ENCODE peak calls at places on chromosome 11, in seven cellular contexts. W is fibroblast of pulmonary artery, K is lower lobe of right lung, G is body of pancreas, D is fibroblast of mammary gland, T is cardiac muscle cell, O is cardiac fibroblast. H is an unnamed sample.

GRCh38 chr11:65718964-65719492 is 1.6 kb downstream of the RNASEH2C start:
- DNase-seq in W (peak; percentile 29), K (no peak), G (peak; percentile 78), D (peak; percentile 51), T (peak; percentile 42), O (peak; percentile 50), H (no peak)

GRCh38 chr11:130535530-130535929 is 87.1 kb downstream of the ADAMTS15 start:
- DNase-seq in W (no peak), K (no peak), G (no peak), D (no peak), T (no peak), O (no peak), H (no peak)

GRCh38 chr11:115930886-115931537 is 426.8 kb upstream of the CADM1 start:
- DNase-seq in W (no peak), K (no peak), G (peak; percentile 53), D (no peak), T (no peak), O (no peak), H (no peak)

GRCh38 chr11:103601230-103601846 is 435.1 kb upstream of the DDI1 start:
- DNase-seq in W (peak; percentile 85), K (no peak), G (peak; percentile 40), D (peak; percentile 79), T (peak; percentile 87), O (peak; percentile 83), H (no peak)

GRCh38 chr11:46006418-46007070 is 84.1 kb downstream of the LARGE2 start:
- DNase-seq in W (peak; percentile 87), K (no peak), G (peak; percentile 70), D (peak; percentile 83), T (peak; percentile 84), O (peak; percentile 84), H (peak; percentile 54)

GRCh38 chr11:112210890-112211289 is 15.3 kb upstream of the PTS start:
- DNase-seq in W (no peak), K (no peak), G (no peak), D (no peak), T (no peak), O (no peak), H (no peak)

GRCh38 chr11:68840661-68841653 is 759 bp downstream of the CPT1A start:
- DNase-seq in W (peak; percentile 56), K (peak; percentile 77), G (peak; percentile 75), D (peak; percentile 40), T (peak; percentile 66), O (peak; percentile 62), H (no peak)

GRCh38 chr11:68839953-68840641 is 1.6 kb downstream of the CPT1A start:
- DNase-seq in W (peak; percentile 34), K (no peak), G (peak; percentile 35), D (peak; percentile 28), T (peak; percentile 36), O (peak; percentile 37), H (no peak)

GRCh38 chr11:45665206-45665932 is at the start of gene CHST1:
- DNase-seq in W (peak; percentile 32), K (no peak), G (peak; percentile 65), D (no peak), T (peak; percentile 66), O (peak; percentile 65), H (no peak)

GRCh38 chr11:80155412-80156017 is 714.7 kb upstream of the TENM4 start:
- DNase-seq in W (peak; percentile 23), K (no peak), G (no peak), D (peak; percentile 37), T (peak; percentile 21), O (peak; percentile 19), H (no peak)

GRCh38 chr11:83051760-83052671 is 19.7 kb downstream of the RAB30 start:
- DNase-seq in W (peak; percentile 96), K (no peak), G (peak; percentile 59), D (peak; percentile 98), T (peak; percentile 91), O (peak; percentile 95), H (no peak)

GRCh38 chr11:123180574-123180973 is 14.5 kb downstream of the CLMP start:
- DNase-seq in W (no peak), K (no peak), G (no peak), D (no peak), T (no peak), O (no peak), H (no peak)

GRCh38 chr11:27991731-27992130 is 116.2 kb downstream of the KIF18A start:
- DNase-seq in W (peak; percentile 64), K (no peak), G (no peak), D (peak; percentile 54), T (peak; percentile 29), O (peak; percentile 40), H (no peak)

GRCh38 chr11:70027451-70027850 is 50.7 kb upstream of the ANO1 start:
- DNase-seq in W (no peak), K (no peak), G (no peak), D (no peak), T (no peak), O (no peak), H (no peak)

GRCh38 chr11:45560935-45561330 is 104.5 kb downstream of the CHST1 start:
- DNase-seq in W (no peak), K (no peak), G (no peak), D (no peak), T (no peak), O (no peak), H (no peak)

DNA sequence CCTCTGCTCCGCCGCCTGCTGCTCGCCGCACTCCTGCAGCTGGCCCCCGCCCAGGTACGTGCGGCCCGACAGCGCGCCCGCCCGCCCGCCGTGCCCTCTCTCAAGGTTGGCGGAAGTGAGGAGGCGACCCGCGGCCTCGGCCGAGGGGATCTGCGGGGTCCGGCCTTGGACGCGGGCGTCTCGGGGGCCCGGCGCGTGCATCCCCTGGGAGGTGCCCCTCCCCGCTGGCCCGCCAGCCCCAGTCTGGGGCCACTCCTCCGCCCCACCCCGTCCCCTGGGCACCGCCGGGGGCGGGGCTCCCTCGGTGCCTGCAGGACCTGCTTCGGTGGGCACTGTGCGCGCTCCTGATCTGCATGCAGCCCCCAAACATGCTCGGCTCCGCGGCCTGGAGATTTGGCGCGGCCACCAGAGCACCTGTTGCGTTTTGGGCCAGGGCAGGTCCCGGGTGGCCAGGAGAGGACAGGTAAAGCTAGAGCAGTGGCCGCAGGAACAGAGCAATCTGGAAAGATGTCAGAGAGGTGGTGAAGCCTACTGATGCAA is 526 bp downstream of the VEGFB start:
- DNase-seq in W (no peak), K (no peak), G (peak; percentile 55), D (no peak), T (peak; percentile 17), O (no peak), H (no peak)
- H3K4me3 ChIP-seq in W (peak overlapping the region; percentile 71), K (peak overlapping the region; percentile 76), G (peak overlapping the region; percentile 57), D (peak overlapping the region; percentile 57), T (peak overlapping the region; percentile 62), O (peak overlapping the region; percentile 65), H (peak overlapping the region; percentile 63)

GRCh38 chr11:108131993-108132392 is 10.6 kb downstream of the ACAT1 start:
- DNase-seq in W (peak; percentile 17), K (no peak), G (no peak), D (peak; percentile 15), T (no peak), O (no peak), H (no peak)

GRCh38 chr11:108137212-108137611 is 15.8 kb downstream of the ACAT1 start:
- DNase-seq in W (no peak), K (no peak), G (no peak), D (no peak), T (no peak), O (no peak), H (no peak)

DNA sequence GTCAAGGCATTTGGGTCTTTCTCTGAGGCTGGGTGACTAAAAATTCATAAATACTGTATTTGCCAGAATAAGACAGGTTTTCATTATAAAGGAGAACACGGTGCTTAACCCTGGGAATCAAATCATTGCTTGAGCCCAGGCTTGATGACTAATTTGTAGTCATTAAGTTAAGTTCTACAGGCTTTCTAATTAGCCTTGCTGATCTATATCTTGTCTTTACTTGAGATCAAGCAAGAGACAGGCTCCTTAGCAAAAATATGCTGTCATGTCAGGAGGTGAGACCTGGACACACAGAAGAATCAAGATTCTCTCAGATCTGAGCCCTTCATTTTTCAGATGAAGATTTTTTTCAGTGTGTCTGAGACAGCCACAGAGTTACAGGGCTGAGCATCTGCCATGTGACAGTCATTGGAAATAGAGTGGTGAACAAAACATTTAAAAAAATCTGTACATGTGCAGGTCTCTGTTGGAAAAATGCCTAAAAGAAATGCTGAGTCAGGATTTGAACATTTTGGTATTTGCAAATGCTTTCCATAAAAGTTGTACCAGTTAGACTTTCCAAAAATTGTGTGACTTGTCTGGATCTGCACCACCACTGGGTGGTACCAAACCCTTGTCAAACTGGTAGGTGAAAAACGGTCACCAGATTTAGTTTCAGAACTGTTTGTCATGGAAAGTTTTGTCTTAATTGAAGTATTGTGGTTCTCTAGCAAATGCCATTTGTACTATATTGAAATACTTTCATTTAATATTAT is 14.7 kb downstream of the ACAT1 start:
- DNase-seq in W (peak; percentile 47), K (no peak), G (no peak), D (peak; percentile 34), T (peak; percentile 46), O (peak; percentile 51), H (no peak)
- TF ChIP-seq CTCF in W (peak; percentile 24), K (no peak), G (no peak), D (peak; percentile 17), T (peak; percentile 25), O (peak; percentile 18), H (peak; percentile 43)

GRCh38 chr11:118342503-118343161 is at the start of gene CD3D:
- DNase-seq in W (no peak), K (no peak), G (no peak), D (no peak), T (no peak), O (no peak), H (no peak)
- H3K4me3 ChIP-seq in W (no peak within 1 kb of the TSS), K (peak within 1 kb of the TSS; percentile 39), G (no peak within 1 kb of the TSS), D (no peak within 1 kb of the TSS), T (no peak within 1 kb of the TSS), O (no peak within 1 kb of the TSS), H (no peak within 1 kb of the TSS)

DNA sequence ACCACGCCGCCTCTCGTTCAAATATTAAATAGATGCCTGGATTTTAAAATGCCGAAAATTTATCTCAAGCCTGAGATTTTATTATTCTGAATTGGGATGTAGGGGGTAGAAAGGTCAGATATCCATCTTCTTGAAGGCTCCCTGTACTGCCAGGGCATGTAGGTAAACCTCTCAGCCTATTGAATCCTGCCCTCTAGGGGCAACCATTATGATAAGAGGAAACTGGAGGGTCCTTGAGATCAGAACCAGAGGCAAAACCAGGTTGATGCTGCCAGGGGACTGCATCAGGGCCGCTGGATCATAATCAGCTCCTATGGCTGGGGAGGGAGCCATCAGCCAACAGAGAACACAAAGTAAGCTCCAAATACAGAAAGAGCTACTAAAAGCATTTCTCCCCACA is 92.4 kb downstream of the KCNC1 start:
- DNase-seq in W (no peak), K (no peak), G (no peak), D (no peak), T (no peak), O (no peak), H (no peak)
- TF ChIP-seq CTCF in W (peak; percentile 4), K (no peak), G (no peak), D (peak; percentile 25), T (peak; percentile 6), O (peak; percentile 13), H (no peak)

DNA sequence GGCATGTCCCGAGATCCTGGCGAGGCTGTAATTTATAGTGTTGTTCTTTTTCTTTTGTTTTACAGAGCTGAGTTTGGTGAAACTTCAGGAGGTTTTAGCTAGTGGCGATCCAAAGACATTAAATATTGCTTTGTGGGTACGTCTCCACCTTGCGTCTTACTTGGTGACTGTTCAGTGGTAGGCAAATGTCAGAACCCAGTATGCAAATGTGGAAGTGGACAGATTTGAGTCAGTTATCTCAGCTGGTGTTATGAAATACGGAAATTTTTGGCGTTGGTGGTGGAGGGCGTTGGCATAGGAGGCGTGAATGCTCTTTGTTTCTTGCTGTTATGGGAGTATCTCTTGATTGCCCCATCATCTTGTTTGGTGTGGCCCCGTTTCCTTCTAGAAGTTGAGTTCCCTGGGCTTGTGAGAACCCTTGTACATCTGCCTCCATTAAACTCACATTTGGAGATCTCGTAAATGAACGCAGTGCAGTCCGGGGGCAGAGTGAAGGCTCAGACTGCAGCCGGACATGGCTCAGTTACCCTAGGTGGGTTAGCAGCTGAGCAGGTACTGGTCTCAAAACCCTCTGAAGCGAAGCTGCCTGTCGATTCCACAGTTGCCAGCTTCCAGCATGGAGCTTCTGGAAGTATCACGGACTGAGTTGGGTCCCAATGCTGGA is 39.9 kb downstream of the PTPRJ start:
- DNase-seq in W (no peak), K (no peak), G (peak; percentile 48), D (no peak), T (peak; percentile 57), O (no peak), H (no peak)
- H3K4me3 ChIP-seq in W (no peak overlapping the region), K (no peak overlapping the region), G (no peak overlapping the region), D (no peak overlapping the region), T (no peak overlapping the region), O (no peak overlapping the region), H (no peak overlapping the region)